ENCODE peak calls at places on chromosome 14, in seven cellular contexts. I, H, R, Z, T, K and E are unnamed samples.

GRCh38 chr14:63504628-63505027 is 38.5 kb downstream of the PPP2R5E start:
- DNase-seq in T (no peak), I (no peak), H (no peak), R (no peak), Z (no peak), K (no peak), E (no peak)

GRCh38 chr14:83712730-83713129 is 1817.2 kb upstream of the FLRT2 start:
- DNase-seq in R (no peak), T (no peak), Z (no peak), H (no peak), K (no peak), I (no peak), E (peak; percentile 60)

GRCh38 chr14:56005580-56006053 is 112.6 kb upstream of the PELI2 start:
- DNase-seq in T (no peak), Z (no peak), H (no peak), I (no peak), R (no peak), K (no peak), E (peak; percentile 55)

GRCh38 chr14:93953739-93954515 is 22.4 kb downstream of the ASB2 start:
- DNase-seq in H (no peak), R (no peak), T (no peak), K (no peak), Z (no peak), I (no peak), E (no peak)

GRCh38 chr14:61147898-61148549 is 133.1 kb downstream of the TMEM30B start:
- DNase-seq in R (no peak), Z (peak; percentile 99), K (no peak), I (no peak), H (no peak), T (no peak), E (peak; percentile 96)

GRCh38 chr14:71933026-71933587 is 878 bp downstream of the RGS6 start:
- DNase-seq in I (no peak), T (no peak), K (peak; percentile 63), Z (no peak), R (no peak), H (no peak), E (no peak)

GRCh38 chr14:31137214-31137889 is 70.2 kb downstream of the HECTD1 start:
- DNase-seq in H (no peak), I (no peak), R (no peak), T (no peak), K (no peak), Z (no peak), E (no peak)

GRCh38 chr14:76352639-76353281 is 23.2 kb upstream of the ESRRB start:
- DNase-seq in T (peak; percentile 78), I (no peak), Z (peak; percentile 72), K (peak; percentile 43), H (peak; percentile 9), R (peak; percentile 81), E (peak; percentile 39)

GRCh38 chr14:54566152-54566409 is 847 bp upstream of the SAMD4A start:
- DNase-seq in T (no peak), Z (no peak), H (no peak), K (no peak), R (no peak), I (no peak), E (no peak)